ENCODE peak calls at places on chromosomes 6 and 20, in seven cellular contexts. One of them, this sample, is unnamed.

GRCh38 chr6:17394192-17394611 is 807 bp downstream of the CAP2 start:
- DNase-seq in cardiac fibroblast: peak
- DNase-seq in fibroblast of lung: peak
- DNase-seq in ascending aorta: peak
- DNase-seq in type B pancreatic cell: peak
- DNase-seq in cardiac muscle cell: peak
- DNase-seq in GM13977: no peak
- DNase-seq in this sample: no peak

GRCh38 chr6:47413752-47414516 is 63.7 kb upstream of the CD2AP start:
- DNase-seq in type B pancreatic cell: no peak
- DNase-seq in ascending aorta: no peak
- DNase-seq in cardiac fibroblast: peak
- DNase-seq in GM13977: peak
- DNase-seq in fibroblast of lung: peak
- DNase-seq in cardiac muscle cell: peak
- DNase-seq in this sample: no peak

GRCh38 chr6:119818876-119819275 is 469.3 kb upstream of the MAN1A1 start:
- DNase-seq in fibroblast of lung: no peak
- DNase-seq in GM13977: no peak
- DNase-seq in type B pancreatic cell: no peak
- DNase-seq in ascending aorta: no peak
- DNase-seq in cardiac fibroblast: no peak
- DNase-seq in cardiac muscle cell: no peak
- DNase-seq in this sample: no peak

GRCh38 chr6:39166189-39166917 is 51.4 kb upstream of the SAYSD1 start:
- DNase-seq in type B pancreatic cell: peak
- DNase-seq in cardiac muscle cell: peak
- DNase-seq in cardiac fibroblast: peak
- DNase-seq in ascending aorta: peak
- DNase-seq in GM13977: peak
- DNase-seq in fibroblast of lung: peak
- DNase-seq in this sample: peak

GRCh38 chr20:64233725-64234124 is 21.8 kb upstream of the PCMTD2 start:
- DNase-seq in cardiac fibroblast: no peak
- DNase-seq in GM13977: no peak
- DNase-seq in type B pancreatic cell: no peak
- DNase-seq in ascending aorta: no peak
- DNase-seq in cardiac muscle cell: no peak
- DNase-seq in fibroblast of lung: no peak
- DNase-seq in this sample: peak

GRCh38 chr6:137827977-137828815 is 38.9 kb upstream of the TNFAIP3 start:
- DNase-seq in fibroblast of lung: no peak
- DNase-seq in ascending aorta: no peak
- DNase-seq in cardiac muscle cell: no peak
- DNase-seq in type B pancreatic cell: no peak
- DNase-seq in cardiac fibroblast: no peak
- DNase-seq in GM13977: peak
- DNase-seq in this sample: no peak

GRCh38 chr6:142152731-142153130 is 5.7 kb downstream of the VTA1 start:
- DNase-seq in ascending aorta: no peak
- DNase-seq in type B pancreatic cell: no peak
- DNase-seq in GM13977: no peak
- DNase-seq in cardiac muscle cell: no peak
- DNase-seq in fibroblast of lung: peak
- DNase-seq in cardiac fibroblast: peak
- DNase-seq in this sample: no peak

GRCh38 chr20:63682384-63683139 is 13.9 kb upstream of the TNFRSF6B start:
- DNase-seq in ascending aorta: peak
- DNase-seq in type B pancreatic cell: no peak
- DNase-seq in cardiac muscle cell: no peak
- DNase-seq in cardiac fibroblast: peak
- DNase-seq in fibroblast of lung: peak
- DNase-seq in GM13977: no peak
- DNase-seq in this sample: no peak

GRCh38 chr20:37972256-37973058 is 60.8 kb downstream of the TTI1 start:
- DNase-seq in GM13977: no peak
- DNase-seq in fibroblast of lung: no peak
- DNase-seq in type B pancreatic cell: peak
- DNase-seq in ascending aorta: no peak
- DNase-seq in cardiac muscle cell: no peak
- DNase-seq in cardiac fibroblast: no peak
- DNase-seq in this sample: no peak

GRCh38 chr6:156828280-156828703 is 51.1 kb downstream of the ARID1B start:
- DNase-seq in ascending aorta: no peak
- DNase-seq in cardiac muscle cell: no peak
- DNase-seq in fibroblast of lung: peak
- DNase-seq in cardiac fibroblast: peak
- DNase-seq in type B pancreatic cell: no peak
- DNase-seq in GM13977: peak
- DNase-seq in this sample: no peak

GRCh38 chr6:23003671-23004598 is 434.6 kb downstream of the HDGFL1 start:
- DNase-seq in cardiac fibroblast: peak
- DNase-seq in type B pancreatic cell: no peak
- DNase-seq in ascending aorta: no peak
- DNase-seq in cardiac muscle cell: no peak
- DNase-seq in GM13977: no peak
- DNase-seq in fibroblast of lung: peak
- DNase-seq in this sample: no peak

GRCh38 chr6:31822038-31822821 is 5.3 kb upstream of the HSPA1B start:
- DNase-seq in cardiac fibroblast: peak
- DNase-seq in cardiac muscle cell: peak
- DNase-seq in ascending aorta: peak
- DNase-seq in GM13977: peak
- DNase-seq in fibroblast of lung: peak
- DNase-seq in type B pancreatic cell: no peak
- DNase-seq in this sample: peak

DNA sequence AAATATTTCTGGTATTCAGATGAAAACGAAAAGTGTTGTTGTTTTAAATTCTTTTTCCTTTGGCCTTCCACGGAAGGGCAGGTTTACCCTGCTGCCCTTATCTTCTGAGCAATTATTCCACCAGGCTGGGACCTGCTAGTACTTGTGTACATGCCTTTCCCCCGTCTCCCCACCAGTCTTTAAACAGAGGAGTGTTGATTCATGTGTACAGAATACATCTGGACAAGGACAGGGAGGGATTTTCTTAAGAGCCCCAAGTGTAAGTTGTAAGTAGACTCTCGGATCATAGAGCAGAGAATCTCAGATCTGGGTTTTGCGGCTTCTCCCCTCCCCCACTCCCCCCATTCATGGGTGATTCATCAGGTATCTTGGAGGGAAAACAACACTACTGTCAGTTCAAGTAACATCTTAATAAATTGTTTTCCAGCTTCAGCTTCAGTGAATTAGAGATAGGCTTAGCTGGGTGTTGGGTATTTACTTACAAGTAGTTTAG is 81.3 kb downstream of the RTN4IP1 start:
- DNase-seq in type B pancreatic cell: no peak
- DNase-seq in GM13977: no peak
- DNase-seq in cardiac muscle cell: peak
- DNase-seq in ascending aorta: no peak
- DNase-seq in fibroblast of lung: peak
- DNase-seq in cardiac fibroblast: peak
- DNase-seq in this sample: no peak
- TF ChIP-seq CTCF in type B pancreatic cell: no peak
- TF ChIP-seq CTCF in GM13977: no peak
- TF ChIP-seq CTCF in cardiac muscle cell: no peak
- TF ChIP-seq CTCF in ascending aorta: no peak
- TF ChIP-seq CTCF in fibroblast of lung: no peak
- TF ChIP-seq CTCF in cardiac fibroblast: no peak
- TF ChIP-seq CTCF in this sample: no peak

DNA sequence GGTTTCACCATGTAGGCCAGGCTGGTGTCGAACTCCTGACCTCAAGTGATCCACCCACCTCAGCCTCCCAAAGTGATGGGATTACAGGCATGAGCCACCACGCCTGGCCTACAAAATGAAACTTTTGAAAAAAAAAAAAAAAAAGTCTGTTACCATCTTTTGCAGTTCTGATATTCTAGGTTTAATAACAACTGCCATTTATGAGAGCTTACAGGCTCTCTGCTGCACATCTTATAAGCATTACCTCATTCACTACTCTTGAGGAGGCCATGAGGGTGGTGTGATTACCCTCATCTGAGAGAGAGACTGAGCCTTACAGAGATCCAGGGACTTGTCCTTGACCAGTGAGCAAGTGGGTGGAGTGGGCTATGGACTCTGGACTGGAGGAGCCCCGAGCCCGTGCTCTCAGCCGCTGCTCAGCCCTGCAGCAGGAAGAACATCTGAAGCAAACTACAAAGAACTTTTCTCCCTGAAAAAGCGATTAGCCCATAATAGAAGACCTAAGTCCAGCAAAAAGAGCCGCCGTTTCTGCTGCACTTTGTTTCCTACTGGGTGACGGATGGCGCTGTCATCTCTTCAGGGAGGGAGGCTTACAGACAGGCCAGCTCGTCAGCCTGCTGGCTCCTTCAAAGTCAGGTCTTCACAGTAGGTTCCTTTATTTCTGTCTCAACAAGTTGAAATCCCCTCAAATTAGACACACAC is 119.8 kb upstream of the AKAP12 start:
- DNase-seq in cardiac fibroblast: no peak
- DNase-seq in type B pancreatic cell: no peak
- DNase-seq in fibroblast of lung: no peak
- DNase-seq in GM13977: no peak
- DNase-seq in cardiac muscle cell: peak
- DNase-seq in ascending aorta: no peak
- DNase-seq in this sample: no peak
- TF ChIP-seq CTCF in cardiac fibroblast: no peak
- TF ChIP-seq CTCF in type B pancreatic cell: no peak
- TF ChIP-seq CTCF in fibroblast of lung: no peak
- TF ChIP-seq CTCF in GM13977: no peak
- TF ChIP-seq CTCF in cardiac muscle cell: no peak
- TF ChIP-seq CTCF in ascending aorta: no peak
- TF ChIP-seq CTCF in this sample: no peak

DNA sequence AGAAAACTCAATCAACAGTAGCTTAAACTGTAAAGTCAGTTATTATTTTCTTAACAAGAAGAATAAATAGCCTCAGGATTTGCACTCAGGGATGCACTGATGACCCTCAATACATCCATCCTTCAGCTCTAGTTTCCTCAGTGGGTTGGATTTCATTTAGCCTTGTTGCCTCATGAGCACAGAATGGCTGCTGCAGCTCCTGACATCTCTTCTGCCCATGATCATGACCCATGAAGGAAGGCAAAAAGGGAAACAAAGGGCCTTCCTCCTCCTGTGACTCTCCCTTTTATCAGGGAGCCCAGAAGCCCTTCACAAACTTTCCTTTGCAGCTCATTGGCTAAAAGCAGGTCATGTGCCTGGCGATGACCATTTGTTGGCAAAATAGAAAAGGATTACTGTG is 51.2 kb upstream of the KCNG1 start:
- DNase-seq in GM13977: no peak
- DNase-seq in cardiac fibroblast: no peak
- DNase-seq in fibroblast of lung: no peak
- DNase-seq in ascending aorta: no peak
- DNase-seq in type B pancreatic cell: no peak
- DNase-seq in cardiac muscle cell: no peak
- DNase-seq in this sample: no peak
- TF ChIP-seq CTCF in GM13977: no peak
- TF ChIP-seq CTCF in cardiac fibroblast: no peak
- TF ChIP-seq CTCF in fibroblast of lung: no peak
- TF ChIP-seq CTCF in ascending aorta: no peak
- TF ChIP-seq CTCF in type B pancreatic cell: no peak
- TF ChIP-seq CTCF in cardiac muscle cell: no peak
- TF ChIP-seq CTCF in this sample: no peak

DNA sequence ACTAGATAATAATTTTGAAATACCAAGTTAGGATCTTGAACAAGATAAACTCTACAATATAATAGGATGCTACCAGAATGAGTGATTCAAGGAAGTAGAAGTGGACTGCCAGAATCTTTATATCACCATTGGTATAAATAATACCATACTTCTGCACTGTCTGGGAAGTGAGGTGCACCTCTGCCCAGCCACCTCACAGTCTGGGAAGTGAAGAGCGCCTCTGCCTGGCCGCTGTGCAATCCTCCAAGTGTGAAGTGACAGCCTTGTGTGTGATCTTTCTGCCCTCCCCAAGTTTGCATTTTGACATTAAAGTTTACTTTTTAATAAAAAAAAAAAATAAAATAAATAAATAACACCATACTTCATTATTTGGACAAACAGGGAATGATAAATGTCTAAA is 18.8 kb downstream of the LATS1 start:
- DNase-seq in fibroblast of lung: no peak
- DNase-seq in cardiac muscle cell: no peak
- DNase-seq in type B pancreatic cell: no peak
- DNase-seq in ascending aorta: no peak
- DNase-seq in GM13977: no peak
- DNase-seq in cardiac fibroblast: no peak
- DNase-seq in this sample: no peak
- TF ChIP-seq CTCF in fibroblast of lung: no peak
- TF ChIP-seq CTCF in cardiac muscle cell: no peak
- TF ChIP-seq CTCF in type B pancreatic cell: no peak
- TF ChIP-seq CTCF in ascending aorta: no peak
- TF ChIP-seq CTCF in GM13977: peak
- TF ChIP-seq CTCF in cardiac fibroblast: no peak
- TF ChIP-seq CTCF in this sample: no peak

GRCh38 chr6:21745543-21746337 is 152.2 kb downstream of the SOX4 start:
- DNase-seq in type B pancreatic cell: no peak
- DNase-seq in ascending aorta: no peak
- DNase-seq in cardiac fibroblast: no peak
- DNase-seq in cardiac muscle cell: no peak
- DNase-seq in fibroblast of lung: no peak
- DNase-seq in GM13977: no peak
- DNase-seq in this sample: no peak
- TF ChIP-seq CTCF in type B pancreatic cell: no peak
- TF ChIP-seq CTCF in ascending aorta: no peak
- TF ChIP-seq CTCF in cardiac fibroblast: no peak
- TF ChIP-seq CTCF in cardiac muscle cell: no peak
- TF ChIP-seq CTCF in fibroblast of lung: no peak
- TF ChIP-seq CTCF in GM13977: no peak
- TF ChIP-seq CTCF in this sample: no peak